ENCODE peak calls at places on chromosome 22, in nine cellular contexts. L is transverse colon, C is SK-N-SH, E is A549, J is GM12878, X is upper lobe of left lung, R is stomach, N is K562, A is ovary. F is an unnamed sample. For H3K4me1, the result is how much of the 10 kb centered on the place peaks cover.

GRCh38 chr22:46444390-46444854 is 93.0 kb downstream of the CELSR1 start:
- DNase-seq in L (no peak), C (no peak), E (no peak), J (no peak), X (peak), R (peak), N (no peak), A (no peak), F (no peak)

GRCh38 chr22:40021401-40022000 is 26.7 kb downstream of the FAM83F start:
- DNase-seq in L (no peak), C (no peak), E (no peak), J (no peak), X (no peak), R (no peak), N (no peak), A (no peak), F (no peak)

GRCh38 chr22:49396817-49397216 is 430.9 kb downstream of the BRD1 start:
- DNase-seq in L (no peak), C (no peak), E (no peak), J (no peak), X (no peak), R (no peak), N (no peak), A (no peak), F (no peak)

GRCh38 chr22:44221710-44222475 is 41.2 kb downstream of the PARVG start:
- DNase-seq in L (no peak), C (no peak), E (no peak), J (no peak), X (peak), R (no peak), N (no peak), A (no peak), F (no peak)

GRCh38 chr22:27501191-27501936 is 300.2 kb downstream of the MN1 start:
- DNase-seq in L (no peak), C (no peak), E (no peak), J (no peak), X (no peak), R (no peak), N (no peak), A (no peak), F (no peak)

GRCh38 chr22:31508536-31508935 is 12.2 kb downstream of the SFI1 start:
- DNase-seq in L (no peak), C (no peak), E (no peak), J (no peak), X (no peak), R (no peak), N (no peak), A (no peak), F (no peak)

GRCh38 chr22:44752285-44753188 is at the start of gene ARHGAP8:
- DNase-seq in L (peak), C (peak), E (peak), J (no peak), X (peak), R (peak), N (peak), A (no peak), F (no peak)

GRCh38 chr22:49328630-49329405 is 498.9 kb downstream of the BRD1 start:
- DNase-seq in L (no peak), C (no peak), E (no peak), J (no peak), X (peak), R (peak), N (no peak), A (no peak), F (no peak)

GRCh38 chr22:32796865-32797573 is 4.5 kb upstream of the TIMP3 start:
- DNase-seq in L (peak), C (peak), E (peak), J (no peak), X (peak), R (peak), N (peak), A (peak), F (peak)

GRCh38 chr22:21707677-21708076 is 27.9 kb downstream of the YPEL1 start:
- DNase-seq in L (no peak), C (peak), E (no peak), J (no peak), X (no peak), R (no peak), N (no peak), A (no peak), F (no peak)

GRCh38 chr22:20407829-20408228 is 13.9 kb downstream of the ZNF74 start:
- DNase-seq in L (no peak), C (no peak), E (no peak), J (no peak), X (peak), R (no peak), N (no peak), A (no peak), F (no peak)

GRCh38 chr22:27331526-27332281 is 469.9 kb downstream of the MN1 start:
- DNase-seq in L (peak), C (peak), E (peak), J (no peak), X (peak), R (peak), N (no peak), A (peak), F (peak)

GRCh38 chr22:39204216-39204615 is 40.6 kb downstream of the PDGFB start:
- DNase-seq in L (no peak), C (no peak), E (no peak), J (no peak), X (no peak), R (no peak), N (no peak), A (no peak), F (no peak)

GRCh38 chr22:36606114-36606513 is 77.1 kb upstream of the EIF3D start:
- DNase-seq in L (no peak), C (no peak), E (no peak), J (no peak), X (peak), R (no peak), N (no peak), A (no peak), F (no peak)

GRCh38 chr22:43315687-43316217 is 27.4 kb downstream of the SCUBE1 start:
- DNase-seq in L (no peak), C (no peak), E (no peak), J (no peak), X (no peak), R (no peak), N (no peak), A (no peak), F (no peak)

GRCh38 chr22:44828193-44828592 is 75.8 kb downstream of the ARHGAP8 start:
- DNase-seq in L (no peak), C (peak), E (peak), J (no peak), X (no peak), R (no peak), N (peak), A (no peak), F (no peak)

GRCh38 chr22:50673231-50674126 is 856 bp downstream of the SHANK3 start:
- DNase-seq in L (no peak), C (peak), E (no peak), J (no peak), X (no peak), R (no peak), N (peak), A (no peak), F (no peak)

GRCh38 chr22:37442537-37442936 is 15.3 kb upstream of the ELFN2 start:
- DNase-seq in L (no peak), C (no peak), E (no peak), J (no peak), X (no peak), R (no peak), N (no peak), A (no peak), F (no peak)

GRCh38 chr22:49046546-49047305 is 780.9 kb downstream of the BRD1 start:
- DNase-seq in L (no peak), C (peak), E (peak), J (no peak), X (no peak), R (no peak), N (peak), A (no peak), F (no peak)

GRCh38 chr22:49956914-49957825 is 3.4 kb upstream of the PIM3 start:
- DNase-seq in L (no peak), C (no peak), E (no peak), J (no peak), X (peak), R (peak), N (no peak), A (peak), F (no peak)

GRCh38 chr22:48891688-48892380 is 935.8 kb downstream of the BRD1 start:
- DNase-seq in L (no peak), C (no peak), E (no peak), J (no peak), X (peak), R (peak), N (no peak), A (no peak), F (no peak)

GRCh38 chr22:27215826-27216320 is 558.5 kb downstream of the MIAT start:
- DNase-seq in L (no peak), C (no peak), E (no peak), J (no peak), X (no peak), R (no peak), N (no peak), A (no peak), F (no peak)

GRCh38 chr22:20531404-20532181 is 24.2 kb downstream of the MED15 start:
- DNase-seq in L (peak), C (peak), E (peak), J (no peak), X (peak), R (peak), N (no peak), A (no peak), F (no peak)

GRCh38 chr22:48456449-48456848 is 1371.2 kb downstream of the BRD1 start:
- DNase-seq in L (no peak), C (no peak), E (no peak), J (no peak), X (peak), R (no peak), N (no peak), A (no peak), F (no peak)

GRCh38 chr22:24380220-24381218 is 46.9 kb upstream of the ADORA2A start:
- DNase-seq in L (no peak), C (no peak), E (no peak), J (no peak), X (no peak), R (no peak), N (no peak), A (no peak), F (no peak)

GRCh38 chr22:48918585-48919186 is 909.0 kb downstream of the BRD1 start:
- DNase-seq in L (no peak), C (no peak), E (no peak), J (no peak), X (no peak), R (peak), N (no peak), A (peak), F (no peak)

GRCh38 chr22:23503142-23503541 is 76.9 kb downstream of the IGLL1 start:
- DNase-seq in L (no peak), C (peak), E (no peak), J (no peak), X (no peak), R (no peak), N (no peak), A (peak), F (no peak)

GRCh38 chr22:45105281-45105700 is 58.4 kb upstream of the NUP50 start:
- DNase-seq in L (no peak), C (no peak), E (no peak), J (no peak), X (no peak), R (no peak), N (no peak), A (no peak), F (no peak)

GRCh38 chr22:22866381-22867111 is 21.1 kb upstream of the IGLL5 start:
- DNase-seq in L (no peak), C (no peak), E (no peak), J (no peak), X (no peak), R (no peak), N (peak), A (no peak), F (peak)

GRCh38 chr22:30252411-30253204 is 6.0 kb upstream of the LIF start:
- DNase-seq in L (peak), C (no peak), E (no peak), J (no peak), X (no peak), R (peak), N (no peak), A (no peak), F (no peak)

DNA sequence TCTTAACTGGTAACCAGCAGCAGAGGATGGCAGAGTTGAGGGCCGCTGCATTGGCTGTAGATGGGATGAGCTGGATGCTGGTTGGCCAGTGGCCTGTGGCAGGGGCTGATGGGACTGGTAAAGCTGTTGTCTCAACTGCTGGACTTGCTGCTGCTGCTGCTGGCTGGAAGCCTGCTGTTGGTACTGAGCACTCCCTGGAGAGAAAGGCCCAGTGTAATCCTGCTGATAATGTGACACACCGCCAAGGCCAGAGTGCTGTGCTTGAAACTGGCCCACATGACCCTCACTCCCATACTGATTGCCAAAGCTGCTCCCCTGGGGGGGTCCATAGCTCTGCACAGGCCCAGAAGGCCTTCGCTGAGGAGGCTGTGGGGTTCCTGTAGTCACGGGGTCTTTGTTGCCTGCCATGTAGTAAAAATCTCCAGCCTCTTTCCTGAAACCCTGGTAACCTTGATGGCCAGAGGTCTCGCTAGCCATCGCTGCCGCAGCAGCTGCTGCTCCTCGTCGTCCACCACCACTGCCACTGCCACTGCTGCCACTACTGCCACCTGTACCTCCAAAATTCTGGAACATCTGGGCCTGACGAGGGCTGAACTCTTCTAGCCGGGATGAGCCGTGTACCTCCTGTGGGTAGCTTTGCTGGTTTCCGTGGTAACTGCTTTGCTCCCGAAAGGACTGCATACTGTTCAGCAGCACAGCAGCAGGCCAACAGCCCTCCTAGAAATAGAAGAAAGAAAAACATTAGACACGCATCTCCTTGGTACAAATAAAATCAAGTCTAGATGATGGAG is 55.6 kb downstream of the TCF20 start:
- DNase-seq in L (no peak), C (no peak), E (no peak), J (no peak), X (no peak), R (no peak), N (no peak), A (no peak), F (no peak)
- H3K27ac ChIP-seq in L (no peak), C (no peak), E (no peak), J (no peak), X (no peak), R (no peak), N (no peak), A (no peak), F (no peak)

GRCh38 chr22:28907311-28908008 is 24.1 kb downstream of the ZNRF3 start:
- DNase-seq in L (no peak), C (no peak), E (no peak), J (peak), X (no peak), R (no peak), N (no peak), A (peak), F (no peak)
- H3K4me1 ChIP-seq in L (under half), C (under half), E (half or more), J (under half), X (under half), R (half or more), N (under half), A (under half), F (half or more)

DNA sequence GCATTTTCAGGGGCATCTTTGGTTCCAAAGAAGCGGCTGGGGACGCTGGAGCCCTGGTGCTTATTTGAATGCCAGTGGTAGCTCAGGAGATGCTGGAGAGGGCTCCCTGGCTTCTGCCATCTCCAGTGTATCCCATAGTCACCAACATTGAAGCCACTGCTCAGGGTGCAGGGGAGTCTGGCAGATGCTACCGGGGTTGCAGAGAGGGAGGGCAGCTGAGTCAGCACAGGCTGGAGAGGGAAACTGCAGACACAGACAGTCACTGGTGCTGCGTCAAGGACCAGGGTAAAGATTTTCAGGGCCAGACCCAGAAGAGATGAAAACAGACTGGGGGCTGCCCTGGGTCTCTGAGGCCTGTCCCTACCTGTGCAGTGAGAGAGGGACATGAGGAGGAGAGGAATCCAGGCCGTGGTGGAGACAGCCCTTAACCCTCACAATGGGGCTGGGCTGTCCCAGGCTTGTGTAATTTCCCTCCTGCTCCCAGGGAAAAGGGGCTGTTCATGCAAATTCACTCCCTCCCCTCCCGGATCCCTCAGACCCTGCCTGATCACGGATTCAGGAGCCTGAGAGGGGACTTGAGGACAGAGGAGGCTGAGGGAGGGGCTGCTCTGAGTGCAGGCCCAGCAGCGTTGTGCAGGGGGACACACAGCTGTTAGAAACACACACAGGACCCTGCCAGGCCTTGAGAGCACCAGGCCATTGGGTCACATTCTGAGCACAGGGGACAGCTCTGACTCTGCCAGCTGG is 126.9 kb upstream of the GRK3 start:
- DNase-seq in L (no peak), C (no peak), E (no peak), J (no peak), X (no peak), R (no peak), N (no peak), A (no peak), F (no peak)
- TF ChIP-seq EP300 in L (no peak), C (no peak), E (no peak), J (no peak), X (no peak), R (no peak), N (no peak), A (no peak), F (no peak)

DNA sequence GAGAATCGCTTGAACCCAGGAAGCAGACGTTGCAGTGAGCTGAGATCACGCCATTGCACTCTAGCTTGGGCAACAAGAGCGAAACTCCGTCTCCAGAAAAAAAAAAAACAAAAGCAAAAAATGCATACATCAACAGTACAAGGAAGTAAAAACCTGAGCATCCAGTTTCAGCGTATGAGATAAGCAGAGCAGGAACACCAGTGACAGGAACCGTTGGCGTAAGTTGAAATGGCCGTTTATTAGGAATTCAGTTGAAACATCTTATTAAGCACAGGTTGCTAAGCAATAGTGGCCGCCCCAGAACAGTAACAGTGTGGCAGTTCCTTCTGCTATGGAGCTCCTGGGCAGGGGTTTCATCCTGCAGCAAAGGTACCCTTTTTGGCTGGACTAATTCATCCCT is 4.0 kb upstream of the L3MBTL2 start:
- DNase-seq in L (no peak), C (no peak), E (no peak), J (no peak), X (no peak), R (no peak), N (no peak), A (no peak), F (no peak)
- H3K27ac ChIP-seq in L (no peak), C (no peak), E (no peak), J (no peak), X (no peak), R (peak), N (no peak), A (no peak), F (no peak)

DNA sequence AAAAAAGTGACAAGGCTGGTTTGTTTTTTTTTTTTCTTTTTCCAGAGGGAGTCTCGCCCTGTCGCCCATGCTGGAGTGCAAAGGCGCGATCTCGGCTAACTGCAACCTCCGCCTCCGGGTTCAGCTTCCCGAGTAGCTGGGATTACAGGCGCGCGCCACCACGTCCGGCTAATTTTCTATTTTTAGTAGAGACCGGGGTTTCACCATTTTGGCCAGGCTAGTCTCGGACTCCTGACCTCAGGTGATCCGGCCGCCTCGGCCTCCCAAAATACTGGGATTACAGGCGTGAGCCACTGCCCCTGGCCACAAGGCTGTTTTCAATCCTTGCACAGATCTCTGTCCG is 617 bp downstream of the ATP6V1E1 start:
- DNase-seq in L (no peak), C (no peak), E (no peak), J (no peak), X (no peak), R (no peak), N (no peak), A (no peak), F (no peak)
- H3K4me1 ChIP-seq in L (under half), C (under half), E (under half), J (under half), X (under half), R (under half), N (under half), A (under half), F (under half)

F was measured in tibial nerve.